ENCODE peak calls at places on chromosomes 5 and 9, in five cellular contexts. F, I, A, Z and R are unnamed samples.

GRCh38 chr9:124940894-124941688 is at the start of gene GOLGA1:
- DNase-seq in F (peak), I (peak), A (peak), Z (peak), R (peak)

GRCh38 chr5:76106149-76106548 is 23.0 kb downstream of the SV2C start:
- DNase-seq in Z (no peak), A (no peak), I (no peak), F (no peak), R (no peak)

GRCh38 chr9:76570820-76571219 is 111.8 kb downstream of the GCNT1 start:
- DNase-seq in A (no peak), F (no peak), I (no peak), Z (no peak), R (no peak)

GRCh38 chr9:76759726-76760125 is 4.5 kb upstream of the PCA3 start:
- DNase-seq in A (no peak), Z (no peak), F (no peak), I (no peak), R (no peak)

GRCh38 chr5:126267435-126267834 is 155.8 kb upstream of the GRAMD2B start:
- DNase-seq in A (no peak), F (no peak), Z (no peak), I (no peak), R (no peak)

GRCh38 chr5:58088941-58089340 is 370.9 kb downstream of the PLK2 start:
- DNase-seq in I (no peak), F (no peak), A (no peak), Z (no peak), R (no peak)

GRCh38 chr5:124677376-124677998 is 69.0 kb downstream of the ZNF608 start:
- DNase-seq in Z (peak), F (no peak), I (peak), A (no peak), R (no peak)

GRCh38 chr5:29321591-29321990 is 1871.9 kb upstream of the CDH6 start:
- DNase-seq in Z (no peak), A (no peak), F (no peak), I (no peak), R (no peak)

GRCh38 chr9:97412628-97413382 is 909 bp downstream of the TDRD7 start:
- DNase-seq in A (no peak), F (peak), I (peak), Z (no peak), R (no peak)

GRCh38 chr5:42641321-42642005 is 115.2 kb upstream of the CCDC152 start:
- DNase-seq in Z (no peak), A (no peak), I (no peak), F (no peak), R (no peak)

GRCh38 chr5:136210259-136210658 is 17.3 kb upstream of the SMIM32 start:
- DNase-seq in Z (no peak), A (no peak), I (no peak), F (no peak), R (no peak)

GRCh38 chr5:146009020-146009419 is 72.6 kb downstream of the SH3RF2 start:
- DNase-seq in Z (no peak), F (no peak), A (no peak), I (peak), R (no peak)

GRCh38 chr9:110256142-110256391 is 240 bp downstream of the TXN start:
- DNase-seq in F (no peak), I (no peak), Z (peak), A (peak), R (no peak)

GRCh38 chr9:93010056-93010455 is 48.4 kb upstream of the SUSD3 start:
- DNase-seq in Z (peak), F (no peak), A (no peak), I (no peak), R (no peak)

GRCh38 chr5:91033370-91033769 is 349.7 kb downstream of the ARRDC3 start:
- DNase-seq in F (no peak), Z (no peak), I (no peak), A (no peak), R (no peak)

GRCh38 chr9:112921549-112921948 is 30.9 kb upstream of the SLC46A2 start:
- DNase-seq in Z (peak), F (no peak), A (no peak), I (peak), R (no peak)

GRCh38 chr9:102206432-102206831 is 468.0 kb upstream of the GRIN3A start:
- DNase-seq in A (no peak), I (no peak), Z (no peak), F (no peak), R (no peak)

GRCh38 chr9:92962303-92962649 is 15.0 kb downstream of the FGD3 start:
- DNase-seq in I (no peak), Z (no peak), F (no peak), A (no peak), R (no peak)

GRCh38 chr9:137682431-137682991 is 63.7 kb downstream of the EHMT1 start:
- DNase-seq in A (no peak), I (no peak), Z (no peak), F (no peak), R (no peak)

GRCh38 chr5:179763215-179763945 is 30.4 kb upstream of the LTC4S start:
- DNase-seq in I (peak), Z (peak), F (peak), A (peak), R (no peak)

GRCh38 chr5:32545102-32545847 is 40.1 kb upstream of the SUB1 start:
- DNase-seq in F (no peak), I (no peak), A (no peak), Z (no peak), R (peak)

GRCh38 chr9:35426627-35427026 is 63.3 kb upstream of the RUSC2 start:
- DNase-seq in Z (no peak), A (no peak), F (no peak), I (no peak), R (no peak)
- TF ChIP-seq RCOR1 in Z (no peak), A (no peak), F (no peak), I (no peak), R (no peak)

GRCh38 chr5:153559926-153560325 is 69.5 kb downstream of the GRIA1 start:
- DNase-seq in I (no peak), Z (no peak), F (no peak), A (no peak), R (no peak)
- TF ChIP-seq RCOR1 in I (no peak), Z (no peak), F (no peak), A (no peak), R (no peak)

DNA sequence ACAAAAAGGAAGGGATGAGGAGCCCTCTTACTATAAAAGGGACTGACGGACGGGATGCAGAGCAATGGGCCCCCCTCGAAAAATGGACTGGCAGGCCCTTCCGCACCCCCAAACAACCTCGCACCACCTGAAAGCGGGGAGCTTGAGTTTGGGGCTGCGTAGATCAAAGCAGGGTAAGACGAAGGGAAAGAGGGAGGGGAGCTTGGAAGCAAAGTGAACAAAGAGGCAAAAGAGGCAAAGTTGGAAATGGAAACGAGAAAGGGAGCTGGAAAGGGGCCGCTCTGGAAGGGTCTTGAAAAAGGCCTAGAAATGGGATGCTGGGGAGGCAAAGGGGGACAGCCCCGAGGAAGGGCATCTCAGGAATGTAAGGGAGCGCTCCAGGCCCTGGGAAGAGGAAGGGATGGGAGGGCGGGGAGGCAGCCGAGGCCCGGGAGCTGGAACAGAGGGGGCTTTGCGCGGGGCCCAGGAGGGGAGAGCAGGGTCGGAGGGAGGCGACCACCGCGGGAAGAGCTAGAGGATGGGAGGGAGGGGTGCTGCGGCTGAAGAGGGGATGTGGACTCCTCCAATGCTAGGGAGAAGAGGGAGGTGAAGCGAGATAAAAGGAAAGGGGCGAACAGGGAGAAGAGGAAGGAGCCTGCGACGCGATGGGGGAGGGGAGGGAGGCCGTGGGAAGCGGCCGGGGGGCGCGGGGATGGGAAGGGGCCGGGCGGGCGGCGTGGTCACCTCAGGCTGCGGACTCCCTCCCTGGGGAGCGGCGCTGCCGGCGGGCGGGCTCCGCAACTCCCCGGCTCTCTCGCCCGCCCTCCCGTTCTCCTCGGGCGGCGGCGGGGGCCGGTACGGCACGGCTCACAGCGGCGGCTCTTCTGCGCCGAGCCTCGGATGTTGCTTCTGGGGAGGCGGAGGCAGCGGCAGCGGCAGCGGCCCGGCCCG is 580 bp downstream of the RNF145 start:
- DNase-seq in Z (peak), A (peak), I (peak), F (no peak), R (no peak)
- TF ChIP-seq RCOR1 in Z (no peak), A (no peak), I (no peak), F (no peak), R (no peak)

GRCh38 chr5:158623971-158624370 is 475.7 kb downstream of the EBF1 start:
- DNase-seq in Z (no peak), F (no peak), I (no peak), A (no peak), R (no peak)
- TF ChIP-seq RCOR1 in Z (no peak), F (no peak), I (no peak), A (no peak), R (no peak)

DNA sequence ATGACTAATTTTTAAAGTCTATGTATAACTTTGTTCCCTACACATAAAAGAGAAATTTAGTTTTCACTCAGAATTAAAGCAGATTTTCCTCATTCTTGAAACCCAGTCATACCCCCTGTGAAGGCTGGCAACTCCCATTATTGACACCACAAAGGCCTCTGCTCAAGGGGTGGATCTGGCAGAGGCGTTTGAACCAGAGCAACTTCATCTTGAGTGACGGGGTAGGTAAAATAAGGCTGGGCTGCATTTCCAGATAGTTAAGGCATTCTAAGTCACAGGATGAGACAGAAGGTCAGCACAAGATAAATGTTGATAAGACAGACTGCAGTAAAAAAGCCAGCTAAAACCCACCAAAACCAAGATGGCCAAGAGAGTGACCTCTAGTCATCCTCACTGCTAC is 177.2 kb upstream of the OR13F1 start:
- DNase-seq in I (no peak), A (no peak), Z (no peak), F (no peak), R (no peak)
- TF ChIP-seq RCOR1 in I (no peak), A (no peak), Z (no peak), F (no peak), R (no peak)